ENCODE peak calls at places on chromosomes 16 and 17, in five cellular contexts. One of them, this sample, is unnamed.

GRCh38 chr16:1637526-1637925 is 25.4 kb downstream of the CRAMP1 start:
- DNase-seq in WTC11: no peak
- DNase-seq in K562: no peak
- DNase-seq in A549: no peak
- DNase-seq in H1: no peak
- DNase-seq in this sample: no peak

GRCh38 chr17:61555127-61555531 is 35.9 kb downstream of the NACA2 start:
- DNase-seq in WTC11: no peak
- DNase-seq in K562: no peak
- DNase-seq in A549: no peak
- DNase-seq in H1: no peak
- DNase-seq in this sample: no peak

GRCh38 chr16:56950881-56951771 is 10.6 kb upstream of the CETP start:
- DNase-seq in WTC11: peak
- DNase-seq in K562: peak
- DNase-seq in A549: peak
- DNase-seq in H1: no peak
- DNase-seq in this sample: no peak

GRCh38 chr16:87350031-87350430 is 32.8 kb upstream of the C16orf95 start:
- DNase-seq in WTC11: no peak
- DNase-seq in K562: no peak
- DNase-seq in A549: no peak
- DNase-seq in H1: no peak
- DNase-seq in this sample: no peak

GRCh38 chr17:27756467-27757371 is 43.6 kb downstream of the NOS2 start:
- DNase-seq in WTC11: peak
- DNase-seq in K562: peak
- DNase-seq in A549: peak
- DNase-seq in H1: no peak
- DNase-seq in this sample: peak

GRCh38 chr17:4478318-4478830 is 20.3 kb upstream of the SPNS2 start:
- DNase-seq in WTC11: no peak
- DNase-seq in K562: no peak
- DNase-seq in A549: no peak
- DNase-seq in H1: no peak
- DNase-seq in this sample: no peak

GRCh38 chr16:84699147-84699711 is 571 bp upstream of the USP10 start:
- DNase-seq in WTC11: no peak
- DNase-seq in K562: no peak
- DNase-seq in A549: peak
- DNase-seq in H1: no peak
- DNase-seq in this sample: no peak

GRCh38 chr16:26177438-26177837 is 485.7 kb downstream of the HS3ST4 start:
- DNase-seq in WTC11: no peak
- DNase-seq in K562: no peak
- DNase-seq in A549: no peak
- DNase-seq in H1: peak
- DNase-seq in this sample: no peak

GRCh38 chr17:77408284-77408683 is 267.5 kb downstream of the SEC14L1 start:
- DNase-seq in WTC11: no peak
- DNase-seq in K562: no peak
- DNase-seq in A549: no peak
- DNase-seq in H1: no peak
- DNase-seq in this sample: no peak

GRCh38 chr17:1787301-1787902 is 25.5 kb downstream of the SERPINF1 start:
- DNase-seq in WTC11: no peak
- DNase-seq in K562: no peak
- DNase-seq in A549: peak
- DNase-seq in H1: no peak
- DNase-seq in this sample: peak

GRCh38 chr17:56125830-56126819 is 27.1 kb upstream of the ANKFN1 start:
- DNase-seq in WTC11: no peak
- DNase-seq in K562: peak
- DNase-seq in A549: peak
- DNase-seq in H1: no peak
- DNase-seq in this sample: peak

GRCh38 chr17:45319239-45319703 is 2.5 kb upstream of the MAP3K14 start:
- DNase-seq in WTC11: no peak
- DNase-seq in K562: no peak
- DNase-seq in A549: peak
- DNase-seq in H1: no peak
- DNase-seq in this sample: peak

GRCh38 chr17:40538019-40538935 is 27.0 kb downstream of the CCR7 start:
- DNase-seq in WTC11: no peak
- DNase-seq in K562: no peak
- DNase-seq in A549: no peak
- DNase-seq in H1: no peak
- DNase-seq in this sample: no peak

GRCh38 chr16:88705746-88706287 is 391 bp downstream of the RNF166 start:
- DNase-seq in WTC11: no peak
- DNase-seq in K562: no peak
- DNase-seq in A549: no peak
- DNase-seq in H1: no peak
- DNase-seq in this sample: no peak

GRCh38 chr17:16980813-16981731 is 9.2 kb upstream of the TNFRSF13B start:
- DNase-seq in WTC11: no peak
- DNase-seq in K562: no peak
- DNase-seq in A549: no peak
- DNase-seq in H1: no peak
- DNase-seq in this sample: no peak

GRCh38 chr17:34153988-34154387 is 101.1 kb upstream of the CCL2 start:
- DNase-seq in WTC11: no peak
- DNase-seq in K562: no peak
- DNase-seq in A549: no peak
- DNase-seq in H1: no peak
- DNase-seq in this sample: no peak

GRCh38 chr17:67779098-67779672 is 46.1 kb upstream of the BPTF start:
- DNase-seq in WTC11: peak
- DNase-seq in K562: peak
- DNase-seq in A549: peak
- DNase-seq in H1: peak
- DNase-seq in this sample: peak

GRCh38 chr17:74780443-74781238 is 4.5 kb upstream of the NAT9 start:
- DNase-seq in WTC11: peak
- DNase-seq in K562: peak
- DNase-seq in A549: peak
- DNase-seq in H1: no peak
- DNase-seq in this sample: peak

GRCh38 chr16:1538804-1539520 is 5.5 kb downstream of the TMEM204 start:
- DNase-seq in WTC11: peak
- DNase-seq in K562: no peak
- DNase-seq in A549: peak
- DNase-seq in H1: no peak
- DNase-seq in this sample: no peak

GRCh38 chr17:76922967-76923366 is 54.8 kb downstream of the MGAT5B start:
- DNase-seq in WTC11: no peak
- DNase-seq in K562: no peak
- DNase-seq in A549: no peak
- DNase-seq in H1: no peak
- DNase-seq in this sample: no peak

GRCh38 chr17:18280766-18281165 is 20.3 kb downstream of the MIEF2 start:
- DNase-seq in WTC11: no peak
- DNase-seq in K562: no peak
- DNase-seq in A549: no peak
- DNase-seq in H1: no peak
- DNase-seq in this sample: no peak

GRCh38 chr17:20852541-20853370 is 190.1 kb downstream of the USP22 start:
- DNase-seq in WTC11: peak
- DNase-seq in K562: no peak
- DNase-seq in A549: peak
- DNase-seq in H1: no peak
- DNase-seq in this sample: no peak

GRCh38 chr17:73823684-73824083 is 179.4 kb upstream of the SDK2 start:
- DNase-seq in WTC11: no peak
- DNase-seq in K562: no peak
- DNase-seq in A549: no peak
- DNase-seq in H1: no peak
- DNase-seq in this sample: no peak

GRCh38 chr16:17194190-17194780 is 276.5 kb downstream of the XYLT1 start:
- DNase-seq in WTC11: peak
- DNase-seq in K562: peak
- DNase-seq in A549: peak
- DNase-seq in H1: peak
- DNase-seq in this sample: peak

GRCh38 chr16:20920091-20920490 is 19.5 kb downstream of the LYRM1 start:
- DNase-seq in WTC11: no peak
- DNase-seq in K562: no peak
- DNase-seq in A549: no peak
- DNase-seq in H1: no peak
- DNase-seq in this sample: no peak

GRCh38 chr16:20916927-20917326 is 16.4 kb downstream of the LYRM1 start:
- DNase-seq in WTC11: no peak
- DNase-seq in K562: no peak
- DNase-seq in A549: no peak
- DNase-seq in H1: no peak
- DNase-seq in this sample: no peak

GRCh38 chr16:20915733-20916132 is 15.2 kb downstream of the LYRM1 start:
- DNase-seq in WTC11: no peak
- DNase-seq in K562: peak
- DNase-seq in A549: no peak
- DNase-seq in H1: no peak
- DNase-seq in this sample: no peak

GRCh38 chr16:20918486-20919239 is 18.1 kb downstream of the LYRM1 start:
- DNase-seq in WTC11: no peak
- DNase-seq in K562: peak
- DNase-seq in A549: no peak
- DNase-seq in H1: no peak
- DNase-seq in this sample: no peak

GRCh38 chr16:20916289-20916688 is 15.7 kb downstream of the LYRM1 start:
- DNase-seq in WTC11: no peak
- DNase-seq in K562: no peak
- DNase-seq in A549: no peak
- DNase-seq in H1: no peak
- DNase-seq in this sample: no peak
- TF ChIP-seq MAX in WTC11: no peak
- TF ChIP-seq MAX in K562: no peak
- TF ChIP-seq MAX in A549: no peak
- TF ChIP-seq MAX in H1: no peak
- TF ChIP-seq MAX in this sample: no peak

GRCh38 chr17:12301551-12301950 is 280.9 kb downstream of the MAP2K4 start:
- DNase-seq in WTC11: no peak
- DNase-seq in K562: no peak
- DNase-seq in A549: no peak
- DNase-seq in H1: no peak
- DNase-seq in this sample: no peak

DNA sequence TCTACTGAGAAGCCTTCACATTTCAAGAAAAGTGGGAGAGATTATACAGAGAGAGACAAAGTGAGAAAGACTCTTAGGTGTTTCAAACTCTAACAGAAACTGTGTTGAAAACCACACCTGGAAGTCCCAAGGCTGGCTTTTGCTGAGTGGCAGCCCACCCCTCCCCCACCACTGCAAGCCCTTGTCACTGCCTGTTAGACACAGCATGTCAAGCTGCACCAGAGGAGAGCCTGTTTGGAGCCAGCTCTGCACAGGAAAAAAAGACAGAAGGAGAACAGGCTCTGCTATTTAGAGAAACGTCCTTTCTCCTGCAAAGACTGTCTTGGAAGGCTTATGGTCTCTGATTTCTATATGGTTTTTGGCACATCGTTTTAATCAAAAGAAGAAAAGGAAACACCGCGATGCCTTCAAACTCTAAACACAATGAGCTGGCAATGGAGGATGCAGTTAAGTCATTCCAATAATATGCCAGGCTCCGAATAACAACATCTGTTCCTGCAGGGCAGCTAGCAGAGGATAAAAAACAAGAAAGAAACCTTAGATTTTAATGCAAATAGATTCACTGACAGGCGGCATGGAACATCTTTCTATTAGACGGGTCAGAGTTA is 275.5 kb downstream of the MAP2K4 start:
- DNase-seq in WTC11: peak
- DNase-seq in K562: no peak
- DNase-seq in A549: no peak
- DNase-seq in H1: no peak
- DNase-seq in this sample: no peak
- TF ChIP-seq MAX in WTC11: no peak
- TF ChIP-seq MAX in K562: no peak
- TF ChIP-seq MAX in A549: no peak
- TF ChIP-seq MAX in H1: no peak
- TF ChIP-seq MAX in this sample: no peak

DNA sequence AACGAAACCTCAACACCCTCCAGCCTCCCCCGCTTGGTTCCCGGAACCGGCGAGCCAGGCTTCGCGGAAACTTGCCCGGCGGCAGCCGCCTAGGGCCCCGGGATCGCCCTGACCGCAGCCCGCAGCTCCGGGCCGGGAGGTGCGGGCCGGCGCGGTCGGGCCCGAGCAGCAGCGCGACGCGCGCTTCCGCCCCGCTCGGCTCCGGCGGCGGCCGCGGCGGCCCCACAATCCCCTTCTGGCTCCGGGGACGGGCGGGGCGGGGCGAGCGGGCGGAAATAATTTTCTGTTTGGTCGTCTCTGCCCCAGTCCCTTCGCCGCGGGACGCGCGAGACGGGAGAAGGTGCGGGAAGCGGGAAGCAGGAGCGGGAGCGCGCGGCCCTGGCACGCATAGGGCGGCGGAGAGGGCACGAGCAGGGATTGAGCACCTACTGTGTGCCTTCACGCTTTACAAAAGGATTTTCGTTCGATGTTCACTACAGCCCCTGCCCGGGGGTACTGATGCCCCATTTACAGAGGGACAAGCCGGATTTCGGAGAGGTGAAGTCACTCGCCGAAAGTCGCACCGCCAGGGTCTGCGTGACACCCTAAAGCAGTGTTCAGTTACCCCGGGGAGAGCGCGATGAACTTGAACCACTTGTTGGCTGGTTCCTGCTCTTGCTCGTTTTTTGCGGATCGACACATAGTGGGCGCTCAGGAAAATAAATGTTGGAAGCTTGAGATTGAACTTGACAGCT is 2.7 kb upstream of the MLLT6 start:
- DNase-seq in WTC11: peak
- DNase-seq in K562: peak
- DNase-seq in A549: peak
- DNase-seq in H1: no peak
- DNase-seq in this sample: peak
- TF ChIP-seq MAX in WTC11: no peak
- TF ChIP-seq MAX in K562: peak
- TF ChIP-seq MAX in A549: peak
- TF ChIP-seq MAX in H1: peak
- TF ChIP-seq MAX in this sample: peak

GRCh38 chr17:50234581-50234980 is 33.1 kb upstream of the COL1A1 start:
- DNase-seq in WTC11: no peak
- DNase-seq in K562: no peak
- DNase-seq in A549: no peak
- DNase-seq in H1: no peak
- DNase-seq in this sample: no peak
- TF ChIP-seq MAX in WTC11: no peak
- TF ChIP-seq MAX in K562: no peak
- TF ChIP-seq MAX in A549: no peak
- TF ChIP-seq MAX in H1: no peak
- TF ChIP-seq MAX in this sample: no peak